ENCODE peak calls at places on chromosome 16, in four cellular contexts. T, M, R and D are unnamed samples.

GRCh38 chr16:56389554-56389953 is 35.8 kb downstream of the AMFR start:
- DNase-seq in R (no peak), M (no peak), T (no peak), D (peak)

GRCh38 chr16:79067600-79067999 is 532.9 kb downstream of the MAF start:
- DNase-seq in T (no peak), R (no peak), M (no peak), D (no peak)

GRCh38 chr16:67740391-67740790 is 21.3 kb upstream of the GFOD2 start:
- DNase-seq in R (no peak), M (no peak), T (no peak), D (no peak)

GRCh38 chr16:27618611-27619380 is 68.9 kb downstream of the KATNIP start:
- DNase-seq in T (no peak), R (no peak), M (no peak), D (no peak)

GRCh38 chr16:89071686-89072182 is 21.9 kb upstream of the ACSF3 start:
- DNase-seq in R (no peak), M (no peak), T (no peak), D (no peak)

GRCh38 chr16:56869513-56870270 is 4.7 kb downstream of the SLC12A3 start:
- DNase-seq in T (peak), R (no peak), M (no peak), D (no peak)

GRCh38 chr16:73196670-73197069 is 148.7 kb upstream of the ZFHX3 start:
- DNase-seq in T (no peak), R (no peak), M (no peak), D (no peak)

GRCh38 chr16:23466162-23466885 is 13.3 kb upstream of the COG7 start:
- DNase-seq in T (no peak), M (no peak), R (no peak), D (peak)